ENCODE peak calls at places on chromosomes 5 and 9, in four cellular contexts. One of them, this sample, is unnamed.

GRCh38 chr5:116573617-116574431 is 799 bp downstream of the SEMA6A start:
- DNase-seq in heart left ventricle: peak; percentile 31
- DNase-seq in gastrocnemius medialis: no peak
- DNase-seq in spleen: peak; percentile 76
- DNase-seq in this sample: no peak

GRCh38 chr9:128372188-128372641 is 1.0 kb downstream of the URM1 start:
- DNase-seq in gastrocnemius medialis: no peak
- DNase-seq in heart left ventricle: no peak
- DNase-seq in spleen: no peak
- DNase-seq in this sample: no peak

GRCh38 chr9:132364068-132364467 is 9.3 kb upstream of the SETX start:
- DNase-seq in spleen: no peak
- DNase-seq in gastrocnemius medialis: no peak
- DNase-seq in heart left ventricle: no peak
- DNase-seq in this sample: no peak

GRCh38 chr5:179308563-179309382 is 36.5 kb downstream of the ADAMTS2 start:
- DNase-seq in spleen: peak; percentile 70
- DNase-seq in gastrocnemius medialis: no peak
- DNase-seq in heart left ventricle: peak; percentile 9
- DNase-seq in this sample: no peak

GRCh38 chr5:136249678-136250266 is 56.8 kb upstream of the SMIM32 start:
- DNase-seq in gastrocnemius medialis: no peak
- DNase-seq in heart left ventricle: peak; percentile 42
- DNase-seq in spleen: no peak
- DNase-seq in this sample: peak; percentile 37

GRCh38 chr9:36950389-36950788 is 83.7 kb downstream of the PAX5 start:
- DNase-seq in heart left ventricle: no peak
- DNase-seq in gastrocnemius medialis: no peak
- DNase-seq in spleen: no peak
- DNase-seq in this sample: no peak

GRCh38 chr5:43074987-43075318 is 34.8 kb upstream of the ANXA2R start:
- DNase-seq in spleen: no peak
- DNase-seq in gastrocnemius medialis: no peak
- DNase-seq in heart left ventricle: no peak
- DNase-seq in this sample: no peak

GRCh38 chr9:89347651-89348050 is 29.4 kb downstream of the SECISBP2 start:
- DNase-seq in spleen: no peak
- DNase-seq in gastrocnemius medialis: no peak
- DNase-seq in heart left ventricle: no peak
- DNase-seq in this sample: no peak

GRCh38 chr9:129290606-129291005 is 112.5 kb upstream of the IER5L start:
- DNase-seq in heart left ventricle: no peak
- DNase-seq in spleen: peak; percentile 41
- DNase-seq in gastrocnemius medialis: no peak
- DNase-seq in this sample: no peak

GRCh38 chr5:142960309-142960696 is 190.1 kb downstream of the ARHGAP26 start:
- DNase-seq in heart left ventricle: no peak
- DNase-seq in gastrocnemius medialis: no peak
- DNase-seq in spleen: no peak
- DNase-seq in this sample: no peak

GRCh38 chr9:131125038-131125287 is 423 bp upstream of the NUP214 start:
- DNase-seq in heart left ventricle: no peak
- DNase-seq in spleen: no peak
- DNase-seq in gastrocnemius medialis: no peak
- DNase-seq in this sample: no peak

GRCh38 chr5:147691134-147691533 is 91.4 kb downstream of the JAKMIP2 start:
- DNase-seq in spleen: no peak
- DNase-seq in gastrocnemius medialis: no peak
- DNase-seq in heart left ventricle: no peak
- DNase-seq in this sample: no peak

GRCh38 chr9:121369595-121370265 is at the start of gene STOM:
- DNase-seq in spleen: no peak
- DNase-seq in gastrocnemius medialis: peak; percentile 92
- DNase-seq in heart left ventricle: peak; percentile 95
- DNase-seq in this sample: peak; percentile 88

GRCh38 chr5:72145351-72145750 is 38.1 kb downstream of the MAP1B start:
- DNase-seq in gastrocnemius medialis: no peak
- DNase-seq in spleen: no peak
- DNase-seq in heart left ventricle: no peak
- DNase-seq in this sample: no peak

GRCh38 chr5:132499440-132500243 is 9.1 kb upstream of the IRF1 start:
- DNase-seq in gastrocnemius medialis: no peak
- DNase-seq in spleen: no peak
- DNase-seq in heart left ventricle: peak; percentile 16
- DNase-seq in this sample: no peak

GRCh38 chr5:132501629-132501956 is 11.0 kb upstream of the IRF1 start:
- DNase-seq in heart left ventricle: no peak
- DNase-seq in gastrocnemius medialis: no peak
- DNase-seq in spleen: no peak
- DNase-seq in this sample: no peak

GRCh38 chr5:132501961-132502931 is 11.7 kb upstream of the IRF1 start:
- DNase-seq in gastrocnemius medialis: no peak
- DNase-seq in heart left ventricle: no peak
- DNase-seq in spleen: no peak
- DNase-seq in this sample: no peak

GRCh38 chr5:132500244-132500930 is 9.8 kb upstream of the IRF1 start:
- DNase-seq in spleen: no peak
- DNase-seq in gastrocnemius medialis: no peak
- DNase-seq in heart left ventricle: no peak
- DNase-seq in this sample: no peak

GRCh38 chr5:132500931-132501628 is 10.5 kb upstream of the IRF1 start:
- DNase-seq in gastrocnemius medialis: peak; percentile 35
- DNase-seq in spleen: peak; percentile 93
- DNase-seq in heart left ventricle: peak; percentile 69
- DNase-seq in this sample: no peak
- TF ChIP-seq POLR2A in gastrocnemius medialis: no peak
- TF ChIP-seq POLR2A in spleen: no peak
- TF ChIP-seq POLR2A in heart left ventricle: no peak
- TF ChIP-seq POLR2A in this sample: no peak

DNA sequence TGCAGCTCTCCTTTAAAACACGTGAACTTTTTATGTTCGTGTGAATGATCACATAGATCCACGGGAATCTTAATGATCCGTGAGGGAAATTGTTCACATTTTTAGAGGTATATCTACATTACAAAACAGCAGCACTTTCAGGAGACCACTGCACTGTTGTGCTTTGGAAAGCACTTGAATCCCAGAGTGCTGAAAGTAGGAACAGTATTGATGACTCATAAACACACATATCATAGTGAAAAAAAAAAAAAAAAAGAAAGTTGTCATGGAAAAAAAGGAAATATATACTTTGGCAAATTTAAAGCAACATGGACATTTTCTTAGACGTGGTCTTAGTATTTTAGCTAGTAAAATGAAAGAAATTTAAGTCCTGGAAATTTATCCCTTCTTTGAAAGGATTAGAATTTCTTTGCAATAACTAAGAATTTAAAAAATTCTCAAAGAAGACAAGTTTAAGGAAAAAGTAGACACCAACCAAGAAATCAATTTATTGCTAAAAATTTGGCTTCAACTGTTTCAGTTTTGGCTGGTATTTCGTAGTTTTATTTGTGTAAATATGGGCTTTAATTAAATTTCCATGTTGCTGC is 55.4 kb downstream of the ADGRV1 start:
- DNase-seq in heart left ventricle: no peak
- DNase-seq in spleen: no peak
- DNase-seq in gastrocnemius medialis: no peak
- DNase-seq in this sample: no peak
- TF ChIP-seq POLR2A in heart left ventricle: no peak
- TF ChIP-seq POLR2A in spleen: no peak
- TF ChIP-seq POLR2A in gastrocnemius medialis: no peak
- TF ChIP-seq POLR2A in this sample: no peak

GRCh38 chr5:56918054-56918453 is 8.7 kb downstream of the SETD9 start:
- DNase-seq in spleen: no peak
- DNase-seq in gastrocnemius medialis: no peak
- DNase-seq in heart left ventricle: no peak
- DNase-seq in this sample: no peak
- TF ChIP-seq POLR2A in spleen: no peak
- TF ChIP-seq POLR2A in gastrocnemius medialis: no peak
- TF ChIP-seq POLR2A in heart left ventricle: no peak
- TF ChIP-seq POLR2A in this sample: no peak

DNA sequence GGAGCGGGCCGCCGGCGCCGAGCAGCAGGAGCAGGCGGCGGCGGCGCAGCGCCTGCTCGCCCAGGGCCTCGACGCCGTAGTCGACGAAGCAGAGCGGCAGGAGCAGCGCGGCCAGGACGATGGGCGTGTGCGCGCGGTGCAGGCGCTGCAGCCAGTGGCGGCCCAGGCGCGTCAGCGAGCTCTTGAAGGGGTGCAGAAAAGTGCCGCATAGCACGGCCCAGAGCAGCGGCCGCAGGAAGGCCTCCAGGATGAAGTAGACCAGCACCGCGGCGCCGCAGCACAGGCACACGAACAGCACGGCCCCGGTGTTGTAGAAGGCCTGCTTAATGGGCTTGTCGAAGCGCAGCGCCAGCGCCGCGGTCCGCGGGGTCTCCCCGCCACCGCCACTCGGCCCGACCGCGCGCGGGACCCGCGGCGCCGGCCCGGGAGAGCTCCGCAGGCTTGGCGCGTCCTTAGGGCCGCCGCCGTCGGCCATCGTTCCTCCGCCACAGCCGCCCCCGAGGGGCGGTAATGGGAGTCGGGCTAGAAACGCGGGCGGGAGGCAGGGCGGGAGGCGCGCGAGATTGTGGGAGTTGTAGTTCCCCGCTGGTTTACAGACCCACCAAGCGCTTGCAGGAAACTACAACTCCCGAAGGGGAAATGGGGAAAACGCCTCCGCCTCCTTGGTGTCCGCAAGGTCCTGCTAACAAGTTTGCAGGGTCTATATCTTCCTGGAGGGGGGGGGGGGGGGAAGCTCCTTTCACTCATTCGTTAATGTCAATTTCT is at the start of gene TMEM245:
- DNase-seq in gastrocnemius medialis: peak; percentile 98
- DNase-seq in spleen: peak; percentile 97
- DNase-seq in heart left ventricle: peak; percentile 98
- DNase-seq in this sample: peak; percentile 94
- TF ChIP-seq POLR2A in gastrocnemius medialis: peak; percentile 98
- TF ChIP-seq POLR2A in spleen: no peak
- TF ChIP-seq POLR2A in heart left ventricle: peak; percentile 79
- TF ChIP-seq POLR2A in this sample: peak; percentile 81